ENCODE peak calls at places on chromosomes 13 and 19, in nine cellular contexts. One of them, this sample, is unnamed.

GRCh38 chr13:45242070-45242469 is 41.2 kb upstream of the KCTD4 start:
- DNase-seq in breast epithelium: no peak
- DNase-seq in A673: peak; percentile 63
- DNase-seq in naive thymus-derived CD4-positive, alpha-beta T cell: no peak
- DNase-seq in esophagus muscularis mucosa: no peak
- DNase-seq in hepatocyte: no peak
- DNase-seq in coronary artery: no peak
- DNase-seq in fibroblast of lung: peak; percentile 37
- DNase-seq in RWPE1: peak; percentile 39
- DNase-seq in this sample: no peak

GRCh38 chr13:32262165-32262564 is 53.0 kb downstream of the ZAR1L start:
- DNase-seq in breast epithelium: no peak
- DNase-seq in A673: no peak
- DNase-seq in naive thymus-derived CD4-positive, alpha-beta T cell: no peak
- DNase-seq in esophagus muscularis mucosa: no peak
- DNase-seq in hepatocyte: no peak
- DNase-seq in coronary artery: no peak
- DNase-seq in fibroblast of lung: peak; percentile 38
- DNase-seq in RWPE1: no peak
- DNase-seq in this sample: no peak

GRCh38 chr19:44796701-44797115 is 12.2 kb upstream of the BCAM start:
- DNase-seq in breast epithelium: peak; percentile 55
- DNase-seq in A673: no peak
- DNase-seq in naive thymus-derived CD4-positive, alpha-beta T cell: no peak
- DNase-seq in esophagus muscularis mucosa: no peak
- DNase-seq in hepatocyte: no peak
- DNase-seq in coronary artery: no peak
- DNase-seq in fibroblast of lung: peak; percentile 41
- DNase-seq in RWPE1: no peak
- DNase-seq in this sample: no peak

GRCh38 chr19:6233051-6233826 is 46.5 kb downstream of the MLLT1 start:
- DNase-seq in breast epithelium: peak; percentile 85
- DNase-seq in A673: no peak
- DNase-seq in naive thymus-derived CD4-positive, alpha-beta T cell: no peak
- DNase-seq in esophagus muscularis mucosa: no peak
- DNase-seq in hepatocyte: no peak
- DNase-seq in coronary artery: no peak
- DNase-seq in fibroblast of lung: peak; percentile 86
- DNase-seq in RWPE1: no peak
- DNase-seq in this sample: no peak

GRCh38 chr19:35557539-35558399 is 5.7 kb downstream of the ATP4A start:
- DNase-seq in breast epithelium: peak; percentile 72
- DNase-seq in A673: peak; percentile 83
- DNase-seq in naive thymus-derived CD4-positive, alpha-beta T cell: peak; percentile 25
- DNase-seq in esophagus muscularis mucosa: no peak
- DNase-seq in hepatocyte: peak; percentile 78
- DNase-seq in coronary artery: no peak
- DNase-seq in fibroblast of lung: peak; percentile 37
- DNase-seq in RWPE1: peak; percentile 40
- DNase-seq in this sample: no peak

GRCh38 chr13:50893211-50893852 is 16.3 kb upstream of the RNASEH2B start:
- DNase-seq in breast epithelium: no peak
- DNase-seq in A673: peak; percentile 10
- DNase-seq in naive thymus-derived CD4-positive, alpha-beta T cell: peak; percentile 68
- DNase-seq in esophagus muscularis mucosa: no peak
- DNase-seq in hepatocyte: no peak
- DNase-seq in coronary artery: no peak
- DNase-seq in fibroblast of lung: peak; percentile 37
- DNase-seq in RWPE1: no peak
- DNase-seq in this sample: no peak

GRCh38 chr13:38348890-38349289 is 761 bp upstream of the UFM1 start:
- DNase-seq in breast epithelium: no peak
- DNase-seq in A673: no peak
- DNase-seq in naive thymus-derived CD4-positive, alpha-beta T cell: no peak
- DNase-seq in esophagus muscularis mucosa: no peak
- DNase-seq in hepatocyte: peak; percentile 51
- DNase-seq in coronary artery: no peak
- DNase-seq in fibroblast of lung: peak; percentile 53
- DNase-seq in RWPE1: peak; percentile 44
- DNase-seq in this sample: no peak

GRCh38 chr19:51572908-51573307 is 1.8 kb downstream of the ZNF175 start:
- DNase-seq in breast epithelium: no peak
- DNase-seq in A673: no peak
- DNase-seq in naive thymus-derived CD4-positive, alpha-beta T cell: no peak
- DNase-seq in esophagus muscularis mucosa: no peak
- DNase-seq in hepatocyte: no peak
- DNase-seq in coronary artery: no peak
- DNase-seq in fibroblast of lung: peak; percentile 79
- DNase-seq in RWPE1: no peak
- DNase-seq in this sample: no peak

GRCh38 chr19:18672606-18673337 is 10.7 kb upstream of the CRTC1 start:
- DNase-seq in breast epithelium: no peak
- DNase-seq in A673: peak; percentile 27
- DNase-seq in naive thymus-derived CD4-positive, alpha-beta T cell: no peak
- DNase-seq in esophagus muscularis mucosa: no peak
- DNase-seq in hepatocyte: no peak
- DNase-seq in coronary artery: no peak
- DNase-seq in fibroblast of lung: peak; percentile 60
- DNase-seq in RWPE1: no peak
- DNase-seq in this sample: no peak

GRCh38 chr19:21098291-21098690 is 16.3 kb downstream of the ZNF714 start:
- DNase-seq in breast epithelium: no peak
- DNase-seq in A673: no peak
- DNase-seq in naive thymus-derived CD4-positive, alpha-beta T cell: no peak
- DNase-seq in esophagus muscularis mucosa: no peak
- DNase-seq in hepatocyte: no peak
- DNase-seq in coronary artery: no peak
- DNase-seq in fibroblast of lung: no peak
- DNase-seq in RWPE1: peak; percentile 3
- DNase-seq in this sample: no peak

GRCh38 chr19:15107056-15108010 is at the start of gene SYDE1:
- DNase-seq in breast epithelium: peak; percentile 39
- DNase-seq in A673: peak; percentile 76
- DNase-seq in naive thymus-derived CD4-positive, alpha-beta T cell: no peak
- DNase-seq in esophagus muscularis mucosa: no peak
- DNase-seq in hepatocyte: peak; percentile 66
- DNase-seq in coronary artery: peak; percentile 83
- DNase-seq in fibroblast of lung: peak; percentile 68
- DNase-seq in RWPE1: peak; percentile 63
- DNase-seq in this sample: no peak

GRCh38 chr13:60329221-60329983 is 67.6 kb upstream of the TDRD3 start:
- DNase-seq in breast epithelium: no peak
- DNase-seq in A673: peak; percentile 93
- DNase-seq in naive thymus-derived CD4-positive, alpha-beta T cell: peak; percentile 8
- DNase-seq in esophagus muscularis mucosa: no peak
- DNase-seq in hepatocyte: peak; percentile 67
- DNase-seq in coronary artery: no peak
- DNase-seq in fibroblast of lung: peak; percentile 29
- DNase-seq in RWPE1: peak; percentile 22
- DNase-seq in this sample: no peak

GRCh38 chr13:74061939-74062595 is 72.1 kb downstream of the KLF12 start:
- DNase-seq in breast epithelium: no peak
- DNase-seq in A673: no peak
- DNase-seq in naive thymus-derived CD4-positive, alpha-beta T cell: peak; percentile 69
- DNase-seq in esophagus muscularis mucosa: no peak
- DNase-seq in hepatocyte: no peak
- DNase-seq in coronary artery: no peak
- DNase-seq in fibroblast of lung: peak; percentile 63
- DNase-seq in RWPE1: no peak
- DNase-seq in this sample: no peak

GRCh38 chr19:913080-913748 is at the start of gene R3HDM4:
- DNase-seq in breast epithelium: peak; percentile 76
- DNase-seq in A673: peak; percentile 74
- DNase-seq in naive thymus-derived CD4-positive, alpha-beta T cell: peak; percentile 83
- DNase-seq in esophagus muscularis mucosa: no peak
- DNase-seq in hepatocyte: peak; percentile 91
- DNase-seq in coronary artery: no peak
- DNase-seq in fibroblast of lung: peak; percentile 56
- DNase-seq in RWPE1: peak; percentile 67
- DNase-seq in this sample: no peak

GRCh38 chr13:112636401-112636975 is 48.5 kb upstream of the TUBGCP3 start:
- DNase-seq in breast epithelium: no peak
- DNase-seq in A673: no peak
- DNase-seq in naive thymus-derived CD4-positive, alpha-beta T cell: no peak
- DNase-seq in esophagus muscularis mucosa: no peak
- DNase-seq in hepatocyte: no peak
- DNase-seq in coronary artery: no peak
- DNase-seq in fibroblast of lung: no peak
- DNase-seq in RWPE1: no peak
- DNase-seq in this sample: no peak

DNA sequence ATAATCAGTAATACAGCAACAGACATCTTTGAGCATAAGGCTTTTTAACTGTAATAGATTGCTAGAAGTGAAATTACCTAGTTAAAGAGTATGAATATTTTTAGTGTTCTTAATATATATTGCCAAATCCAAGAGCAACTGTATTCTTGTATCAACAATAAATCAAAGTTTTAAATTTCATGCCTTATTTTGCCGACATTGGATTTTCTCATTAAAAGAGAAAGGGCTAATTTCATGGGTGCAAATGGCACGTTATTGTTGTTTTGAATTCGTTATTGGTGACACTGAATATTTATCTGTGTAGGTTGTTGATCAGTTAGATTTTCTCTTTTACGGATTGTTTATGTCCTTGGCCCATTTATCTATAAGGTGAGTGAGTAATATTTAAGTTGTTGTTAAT is 97.1 kb downstream of the C1QTNF9 start:
- DNase-seq in breast epithelium: no peak
- DNase-seq in A673: no peak
- DNase-seq in naive thymus-derived CD4-positive, alpha-beta T cell: no peak
- DNase-seq in esophagus muscularis mucosa: no peak
- DNase-seq in hepatocyte: no peak
- DNase-seq in coronary artery: no peak
- DNase-seq in fibroblast of lung: no peak
- DNase-seq in RWPE1: no peak
- DNase-seq in this sample: no peak
- H3K27ac ChIP-seq in breast epithelium: no peak overlapping the region
- H3K27ac ChIP-seq in A673: no peak overlapping the region
- H3K27ac ChIP-seq in naive thymus-derived CD4-positive, alpha-beta T cell: no peak overlapping the region
- H3K27ac ChIP-seq in esophagus muscularis mucosa: no peak overlapping the region
- H3K27ac ChIP-seq in hepatocyte: no peak overlapping the region
- H3K27ac ChIP-seq in coronary artery: no peak overlapping the region
- H3K27ac ChIP-seq in fibroblast of lung: no peak overlapping the region
- H3K27ac ChIP-seq in RWPE1: no peak overlapping the region
- H3K27ac ChIP-seq in this sample: no peak overlapping the region

DNA sequence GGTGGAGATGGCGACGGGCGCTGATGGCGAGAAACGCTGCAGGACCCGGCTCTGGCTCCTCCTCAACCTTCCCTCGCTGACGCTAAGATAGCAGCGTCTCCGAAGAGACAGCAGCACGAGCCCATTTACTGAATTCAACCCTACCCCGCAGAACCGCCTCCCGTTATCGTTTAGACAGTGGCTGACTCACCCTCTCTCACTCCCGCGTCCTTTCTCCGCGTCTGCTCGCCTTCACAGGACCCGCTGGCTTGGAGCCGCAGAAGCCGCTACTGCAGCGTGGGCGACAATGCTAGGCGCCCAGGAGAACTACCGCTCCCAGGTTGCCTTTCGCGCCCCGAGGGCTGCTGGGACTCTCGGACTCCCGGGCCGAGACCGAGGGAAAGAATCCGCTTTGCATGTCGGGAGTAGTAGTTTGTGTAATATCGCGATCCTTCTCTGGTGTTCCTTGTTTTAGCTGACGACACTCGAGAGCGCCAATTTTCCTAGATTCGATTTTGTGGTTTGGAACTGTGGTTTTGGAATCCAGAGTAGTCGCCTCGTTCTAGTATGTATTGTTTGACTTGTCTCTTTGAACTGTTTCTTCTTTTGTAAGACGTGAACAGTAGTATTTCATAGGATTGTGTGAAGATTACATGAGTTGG is at the start of gene KBTBD6:
- DNase-seq in breast epithelium: peak; percentile 93
- DNase-seq in A673: peak; percentile 100
- DNase-seq in naive thymus-derived CD4-positive, alpha-beta T cell: peak; percentile 89
- DNase-seq in esophagus muscularis mucosa: peak; percentile 97
- DNase-seq in hepatocyte: peak; percentile 98
- DNase-seq in coronary artery: peak; percentile 97
- DNase-seq in fibroblast of lung: peak; percentile 100
- DNase-seq in RWPE1: peak; percentile 86
- DNase-seq in this sample: peak; percentile 96
- H3K27ac ChIP-seq in breast epithelium: peak within 1 kb of the TSS; percentile 82
- H3K27ac ChIP-seq in A673: peak within 1 kb of the TSS; percentile 77
- H3K27ac ChIP-seq in naive thymus-derived CD4-positive, alpha-beta T cell: peak within 1 kb of the TSS; percentile 67
- H3K27ac ChIP-seq in esophagus muscularis mucosa: peak within 1 kb of the TSS; percentile 94
- H3K27ac ChIP-seq in hepatocyte: peak within 1 kb of the TSS; percentile 32
- H3K27ac ChIP-seq in coronary artery: peak within 1 kb of the TSS; percentile 83
- H3K27ac ChIP-seq in fibroblast of lung: peak within 1 kb of the TSS; percentile 72
- H3K27ac ChIP-seq in RWPE1: peak within 1 kb of the TSS; percentile 86
- H3K27ac ChIP-seq in this sample: peak within 1 kb of the TSS; percentile 46

DNA sequence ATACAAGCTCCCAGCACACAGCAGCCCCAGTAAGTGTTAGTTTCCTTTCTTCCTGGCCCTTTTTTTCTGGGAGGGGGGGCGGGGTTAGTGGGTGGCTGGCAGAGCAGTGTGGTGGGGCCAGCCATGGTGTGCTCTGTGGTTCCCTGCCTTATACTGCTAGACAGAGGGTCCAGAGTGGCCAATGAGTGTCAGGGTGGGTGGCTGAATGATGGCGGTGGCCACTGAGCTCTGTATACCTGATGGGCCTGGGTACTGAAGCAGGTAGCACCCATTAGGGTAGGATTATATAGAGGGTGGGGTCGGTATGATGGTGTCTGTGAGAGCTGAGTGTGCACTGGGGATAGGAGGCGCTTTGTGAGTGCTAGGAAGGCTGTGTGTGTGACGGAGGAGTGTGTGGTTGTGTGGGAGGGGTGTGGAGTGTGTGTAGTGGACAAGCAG is 13.8 kb downstream of the CIC start:
- DNase-seq in breast epithelium: no peak
- DNase-seq in A673: no peak
- DNase-seq in naive thymus-derived CD4-positive, alpha-beta T cell: no peak
- DNase-seq in esophagus muscularis mucosa: no peak
- DNase-seq in hepatocyte: no peak
- DNase-seq in coronary artery: peak; percentile 75
- DNase-seq in fibroblast of lung: no peak
- DNase-seq in RWPE1: no peak
- DNase-seq in this sample: no peak
- H3K27ac ChIP-seq in breast epithelium: peak overlapping the region; percentile 97
- H3K27ac ChIP-seq in A673: peak overlapping the region; percentile 91
- H3K27ac ChIP-seq in naive thymus-derived CD4-positive, alpha-beta T cell: peak overlapping the region; percentile 83
- H3K27ac ChIP-seq in esophagus muscularis mucosa: peak overlapping the region; percentile 98
- H3K27ac ChIP-seq in hepatocyte: peak overlapping the region; percentile 99
- H3K27ac ChIP-seq in coronary artery: peak overlapping the region; percentile 98
- H3K27ac ChIP-seq in fibroblast of lung: peak overlapping the region; percentile 91
- H3K27ac ChIP-seq in RWPE1: peak overlapping the region; percentile 100
- H3K27ac ChIP-seq in this sample: peak overlapping the region; percentile 86

DNA sequence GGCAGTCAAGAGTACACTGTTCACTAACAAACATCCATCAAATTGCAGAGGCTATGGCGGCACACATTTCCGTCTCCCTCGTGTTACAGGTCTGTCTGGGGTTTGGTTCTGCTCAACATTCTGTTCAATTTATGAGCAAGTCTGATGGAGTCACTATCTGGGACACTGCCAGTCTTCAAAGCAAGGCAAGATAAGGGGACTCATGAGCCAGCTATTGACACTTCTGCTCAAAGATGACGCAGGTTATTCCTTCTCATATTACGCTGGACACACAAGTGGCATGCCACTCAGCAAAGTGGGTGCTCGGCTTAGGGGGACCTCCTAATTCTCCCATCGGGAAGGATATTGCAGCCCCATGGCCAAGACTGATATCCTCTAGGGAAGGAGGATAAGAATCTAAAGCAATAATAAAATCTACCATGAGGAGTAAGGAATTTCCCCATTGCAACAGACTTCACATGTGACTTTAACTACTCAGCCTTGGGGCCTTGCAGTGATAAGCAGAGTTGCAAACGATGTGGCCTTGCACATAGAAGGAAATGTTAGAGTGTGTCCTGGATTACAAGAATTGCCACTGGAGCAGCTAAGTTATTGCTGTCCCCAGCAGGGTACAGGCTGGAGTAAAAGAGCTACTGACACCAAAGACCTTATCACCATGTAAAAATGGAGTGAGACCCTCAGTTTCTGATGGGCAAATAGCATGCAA is 306.2 kb downstream of the IRS2 start:
- DNase-seq in breast epithelium: no peak
- DNase-seq in A673: peak; percentile 9
- DNase-seq in naive thymus-derived CD4-positive, alpha-beta T cell: no peak
- DNase-seq in esophagus muscularis mucosa: no peak
- DNase-seq in hepatocyte: peak; percentile 65
- DNase-seq in coronary artery: no peak
- DNase-seq in fibroblast of lung: peak; percentile 31
- DNase-seq in RWPE1: no peak
- DNase-seq in this sample: no peak
- H3K27ac ChIP-seq in breast epithelium: no peak overlapping the region
- H3K27ac ChIP-seq in A673: no peak overlapping the region
- H3K27ac ChIP-seq in naive thymus-derived CD4-positive, alpha-beta T cell: no peak overlapping the region
- H3K27ac ChIP-seq in esophagus muscularis mucosa: no peak overlapping the region
- H3K27ac ChIP-seq in hepatocyte: peak overlapping the region; percentile 77
- H3K27ac ChIP-seq in coronary artery: no peak overlapping the region
- H3K27ac ChIP-seq in fibroblast of lung: no peak overlapping the region
- H3K27ac ChIP-seq in RWPE1: no peak overlapping the region
- H3K27ac ChIP-seq in this sample: no peak overlapping the region